ENCODE peak calls at places on chromosome 17, in nine cellular contexts. One of them, this sample, is unnamed.
A peak's percentile ranks its signal among the peaks of the same experiment; 100 is the strongest.

GRCh38 chr17:77235370-77236080 is 94.8 kb downstream of the SEC14L1 start:
- DNase-seq in GM19239: peak; percentile 59
- DNase-seq in HFFc6: peak; percentile 74
- DNase-seq in NCI-H1048: no peak
- DNase-seq in fibroblast of lung: peak; percentile 94
- DNase-seq in activated gamma-delta T cell treated with anti-CD3 and anti-CD28 coated beads, Interleukin-2, amount 50 U/mL, for 16 hours: no peak
- DNase-seq in fibroblast of gingiva: peak; percentile 84
- DNase-seq in endothelial cell: no peak
- DNase-seq in EL: peak; percentile 83
- DNase-seq in this sample: peak; percentile 83

GRCh38 chr17:42783062-42783777 is 2.8 kb downstream of the WNK4 start:
- DNase-seq in GM19239: no peak
- DNase-seq in HFFc6: peak; percentile 76
- DNase-seq in NCI-H1048: no peak
- DNase-seq in fibroblast of lung: peak; percentile 37
- DNase-seq in activated gamma-delta T cell treated with anti-CD3 and anti-CD28 coated beads, Interleukin-2, amount 50 U/mL, for 16 hours: no peak
- DNase-seq in fibroblast of gingiva: no peak
- DNase-seq in endothelial cell: no peak
- DNase-seq in EL: peak; percentile 89
- DNase-seq in this sample: no peak

GRCh38 chr17:5365831-5366230 is 53.6 kb downstream of the NUP88 start:
- DNase-seq in GM19239: no peak
- DNase-seq in HFFc6: no peak
- DNase-seq in NCI-H1048: no peak
- DNase-seq in fibroblast of lung: no peak
- DNase-seq in activated gamma-delta T cell treated with anti-CD3 and anti-CD28 coated beads, Interleukin-2, amount 50 U/mL, for 16 hours: no peak
- DNase-seq in fibroblast of gingiva: no peak
- DNase-seq in endothelial cell: no peak
- DNase-seq in EL: no peak
- DNase-seq in this sample: no peak

GRCh38 chr17:81925860-81926450 is 1.6 kb downstream of the MAFG start:
- DNase-seq in GM19239: no peak
- DNase-seq in HFFc6: no peak
- DNase-seq in NCI-H1048: no peak
- DNase-seq in fibroblast of lung: no peak
- DNase-seq in activated gamma-delta T cell treated with anti-CD3 and anti-CD28 coated beads, Interleukin-2, amount 50 U/mL, for 16 hours: no peak
- DNase-seq in fibroblast of gingiva: no peak
- DNase-seq in endothelial cell: no peak
- DNase-seq in EL: no peak
- DNase-seq in this sample: no peak

GRCh38 chr17:82373731-82374625 is 2.4 kb downstream of the UTS2R start:
- DNase-seq in GM19239: no peak
- DNase-seq in HFFc6: no peak
- DNase-seq in NCI-H1048: no peak
- DNase-seq in fibroblast of lung: no peak
- DNase-seq in activated gamma-delta T cell treated with anti-CD3 and anti-CD28 coated beads, Interleukin-2, amount 50 U/mL, for 16 hours: no peak
- DNase-seq in fibroblast of gingiva: no peak
- DNase-seq in endothelial cell: no peak
- DNase-seq in EL: no peak
- DNase-seq in this sample: no peak

GRCh38 chr17:80766290-80766689 is 221.7 kb downstream of the RPTOR start:
- DNase-seq in GM19239: no peak
- DNase-seq in HFFc6: no peak
- DNase-seq in NCI-H1048: no peak
- DNase-seq in fibroblast of lung: no peak
- DNase-seq in activated gamma-delta T cell treated with anti-CD3 and anti-CD28 coated beads, Interleukin-2, amount 50 U/mL, for 16 hours: no peak
- DNase-seq in fibroblast of gingiva: no peak
- DNase-seq in endothelial cell: no peak
- DNase-seq in EL: no peak
- DNase-seq in this sample: no peak

GRCh38 chr17:15945493-15946209 is 721 bp downstream of the ADORA2B start:
- DNase-seq in GM19239: no peak
- DNase-seq in HFFc6: no peak
- DNase-seq in NCI-H1048: no peak
- DNase-seq in fibroblast of lung: peak; percentile 37
- DNase-seq in activated gamma-delta T cell treated with anti-CD3 and anti-CD28 coated beads, Interleukin-2, amount 50 U/mL, for 16 hours: no peak
- DNase-seq in fibroblast of gingiva: peak; percentile 22
- DNase-seq in endothelial cell: peak; percentile 21
- DNase-seq in EL: peak; percentile 37
- DNase-seq in this sample: no peak

GRCh38 chr17:80457236-80457856 is 19.1 kb downstream of the NPTX1 start:
- DNase-seq in GM19239: no peak
- DNase-seq in HFFc6: no peak
- DNase-seq in NCI-H1048: no peak
- DNase-seq in fibroblast of lung: no peak
- DNase-seq in activated gamma-delta T cell treated with anti-CD3 and anti-CD28 coated beads, Interleukin-2, amount 50 U/mL, for 16 hours: no peak
- DNase-seq in fibroblast of gingiva: no peak
- DNase-seq in endothelial cell: no peak
- DNase-seq in EL: no peak
- DNase-seq in this sample: peak; percentile 88

GRCh38 chr17:15255713-15256454 is 9.2 kb downstream of the PMP22 start:
- DNase-seq in GM19239: no peak
- DNase-seq in HFFc6: peak; percentile 47
- DNase-seq in NCI-H1048: no peak
- DNase-seq in fibroblast of lung: no peak
- DNase-seq in activated gamma-delta T cell treated with anti-CD3 and anti-CD28 coated beads, Interleukin-2, amount 50 U/mL, for 16 hours: no peak
- DNase-seq in fibroblast of gingiva: no peak
- DNase-seq in endothelial cell: no peak
- DNase-seq in EL: peak; percentile 74
- DNase-seq in this sample: no peak

GRCh38 chr17:17906418-17907215 is 65.6 kb downstream of the TOM1L2 start:
- DNase-seq in GM19239: no peak
- DNase-seq in HFFc6: no peak
- DNase-seq in NCI-H1048: no peak
- DNase-seq in fibroblast of lung: no peak
- DNase-seq in activated gamma-delta T cell treated with anti-CD3 and anti-CD28 coated beads, Interleukin-2, amount 50 U/mL, for 16 hours: no peak
- DNase-seq in fibroblast of gingiva: no peak
- DNase-seq in endothelial cell: no peak
- DNase-seq in EL: no peak
- DNase-seq in this sample: no peak

GRCh38 chr17:73759324-73760185 is 115.3 kb upstream of the SDK2 start:
- DNase-seq in GM19239: no peak
- DNase-seq in HFFc6: no peak
- DNase-seq in NCI-H1048: no peak
- DNase-seq in fibroblast of lung: no peak
- DNase-seq in activated gamma-delta T cell treated with anti-CD3 and anti-CD28 coated beads, Interleukin-2, amount 50 U/mL, for 16 hours: no peak
- DNase-seq in fibroblast of gingiva: no peak
- DNase-seq in endothelial cell: no peak
- DNase-seq in EL: no peak
- DNase-seq in this sample: no peak

GRCh38 chr17:46191332-46192210 is 1.7 kb downstream of the KANSL1 start:
- DNase-seq in GM19239: peak; percentile 22
- DNase-seq in HFFc6: peak; percentile 11
- DNase-seq in NCI-H1048: no peak
- DNase-seq in fibroblast of lung: peak; percentile 42
- DNase-seq in activated gamma-delta T cell treated with anti-CD3 and anti-CD28 coated beads, Interleukin-2, amount 50 U/mL, for 16 hours: no peak
- DNase-seq in fibroblast of gingiva: peak; percentile 5
- DNase-seq in endothelial cell: peak; percentile 58
- DNase-seq in EL: peak; percentile 60
- DNase-seq in this sample: peak; percentile 55

GRCh38 chr17:28526381-28526780 is 20.2 kb downstream of the FOXN1 start:
- DNase-seq in GM19239: no peak
- DNase-seq in HFFc6: no peak
- DNase-seq in NCI-H1048: no peak
- DNase-seq in fibroblast of lung: no peak
- DNase-seq in activated gamma-delta T cell treated with anti-CD3 and anti-CD28 coated beads, Interleukin-2, amount 50 U/mL, for 16 hours: no peak
- DNase-seq in fibroblast of gingiva: no peak
- DNase-seq in endothelial cell: no peak
- DNase-seq in EL: no peak
- DNase-seq in this sample: no peak

GRCh38 chr17:64131606-64132270 is 1.8 kb upstream of the ERN1 start:
- DNase-seq in GM19239: no peak
- DNase-seq in HFFc6: no peak
- DNase-seq in NCI-H1048: no peak
- DNase-seq in fibroblast of lung: no peak
- DNase-seq in activated gamma-delta T cell treated with anti-CD3 and anti-CD28 coated beads, Interleukin-2, amount 50 U/mL, for 16 hours: no peak
- DNase-seq in fibroblast of gingiva: no peak
- DNase-seq in endothelial cell: no peak
- DNase-seq in EL: no peak
- DNase-seq in this sample: no peak

GRCh38 chr17:38981640-38982039 is 14.4 kb upstream of the FBXO47 start:
- DNase-seq in GM19239: no peak
- DNase-seq in HFFc6: no peak
- DNase-seq in NCI-H1048: no peak
- DNase-seq in fibroblast of lung: no peak
- DNase-seq in activated gamma-delta T cell treated with anti-CD3 and anti-CD28 coated beads, Interleukin-2, amount 50 U/mL, for 16 hours: no peak
- DNase-seq in fibroblast of gingiva: no peak
- DNase-seq in endothelial cell: no peak
- DNase-seq in EL: peak; percentile 21
- DNase-seq in this sample: no peak

GRCh38 chr17:8670486-8670885 is 40.0 kb upstream of the MYH10 start:
- DNase-seq in GM19239: no peak
- DNase-seq in HFFc6: no peak
- DNase-seq in NCI-H1048: no peak
- DNase-seq in fibroblast of lung: no peak
- DNase-seq in activated gamma-delta T cell treated with anti-CD3 and anti-CD28 coated beads, Interleukin-2, amount 50 U/mL, for 16 hours: no peak
- DNase-seq in fibroblast of gingiva: no peak
- DNase-seq in endothelial cell: no peak
- DNase-seq in EL: no peak
- DNase-seq in this sample: no peak

GRCh38 chr17:5705081-5705875 is 121.0 kb upstream of the NLRP1 start:
- DNase-seq in GM19239: no peak
- DNase-seq in HFFc6: no peak
- DNase-seq in NCI-H1048: no peak
- DNase-seq in fibroblast of lung: peak; percentile 4
- DNase-seq in activated gamma-delta T cell treated with anti-CD3 and anti-CD28 coated beads, Interleukin-2, amount 50 U/mL, for 16 hours: no peak
- DNase-seq in fibroblast of gingiva: no peak
- DNase-seq in endothelial cell: peak; percentile 59
- DNase-seq in EL: peak; percentile 18
- DNase-seq in this sample: no peak

GRCh38 chr17:81448442-81448841 is 53.2 kb downstream of the BAHCC1 start:
- DNase-seq in GM19239: no peak
- DNase-seq in HFFc6: no peak
- DNase-seq in NCI-H1048: no peak
- DNase-seq in fibroblast of lung: no peak
- DNase-seq in activated gamma-delta T cell treated with anti-CD3 and anti-CD28 coated beads, Interleukin-2, amount 50 U/mL, for 16 hours: no peak
- DNase-seq in fibroblast of gingiva: no peak
- DNase-seq in endothelial cell: no peak
- DNase-seq in EL: no peak
- DNase-seq in this sample: no peak

GRCh38 chr17:7191571-7192270 is 12.6 kb upstream of the ASGR1 start:
- DNase-seq in GM19239: peak; percentile 54
- DNase-seq in HFFc6: no peak
- DNase-seq in NCI-H1048: no peak
- DNase-seq in fibroblast of lung: no peak
- DNase-seq in activated gamma-delta T cell treated with anti-CD3 and anti-CD28 coated beads, Interleukin-2, amount 50 U/mL, for 16 hours: no peak
- DNase-seq in fibroblast of gingiva: no peak
- DNase-seq in endothelial cell: no peak
- DNase-seq in EL: peak; percentile 35
- DNase-seq in this sample: no peak

GRCh38 chr17:45225051-45225700 is 3.5 kb downstream of the FMNL1 start:
- DNase-seq in GM19239: no peak
- DNase-seq in HFFc6: no peak
- DNase-seq in NCI-H1048: no peak
- DNase-seq in fibroblast of lung: no peak
- DNase-seq in activated gamma-delta T cell treated with anti-CD3 and anti-CD28 coated beads, Interleukin-2, amount 50 U/mL, for 16 hours: peak; percentile 39
- DNase-seq in fibroblast of gingiva: no peak
- DNase-seq in endothelial cell: no peak
- DNase-seq in EL: peak; percentile 28
- DNase-seq in this sample: no peak

GRCh38 chr17:281365-281999 is 71.1 kb downstream of the RPH3AL start:
- DNase-seq in GM19239: no peak
- DNase-seq in HFFc6: no peak
- DNase-seq in NCI-H1048: no peak
- DNase-seq in fibroblast of lung: no peak
- DNase-seq in activated gamma-delta T cell treated with anti-CD3 and anti-CD28 coated beads, Interleukin-2, amount 50 U/mL, for 16 hours: no peak
- DNase-seq in fibroblast of gingiva: no peak
- DNase-seq in endothelial cell: no peak
- DNase-seq in EL: no peak
- DNase-seq in this sample: no peak

GRCh38 chr17:78263063-78263735 is 31.8 kb downstream of the TMEM235 start:
- DNase-seq in GM19239: no peak
- DNase-seq in HFFc6: no peak
- DNase-seq in NCI-H1048: no peak
- DNase-seq in fibroblast of lung: no peak
- DNase-seq in activated gamma-delta T cell treated with anti-CD3 and anti-CD28 coated beads, Interleukin-2, amount 50 U/mL, for 16 hours: no peak
- DNase-seq in fibroblast of gingiva: no peak
- DNase-seq in endothelial cell: no peak
- DNase-seq in EL: no peak
- DNase-seq in this sample: peak; percentile 85

GRCh38 chr17:64017381-64017980 is 3.0 kb downstream of the ICAM2 start:
- DNase-seq in GM19239: no peak
- DNase-seq in HFFc6: no peak
- DNase-seq in NCI-H1048: no peak
- DNase-seq in fibroblast of lung: no peak
- DNase-seq in activated gamma-delta T cell treated with anti-CD3 and anti-CD28 coated beads, Interleukin-2, amount 50 U/mL, for 16 hours: no peak
- DNase-seq in fibroblast of gingiva: no peak
- DNase-seq in endothelial cell: no peak
- DNase-seq in EL: no peak
- DNase-seq in this sample: no peak

GRCh38 chr17:16465861-16466338 is 26.1 kb downstream of the LRRC75A start:
- DNase-seq in GM19239: no peak
- DNase-seq in HFFc6: no peak
- DNase-seq in NCI-H1048: no peak
- DNase-seq in fibroblast of lung: no peak
- DNase-seq in activated gamma-delta T cell treated with anti-CD3 and anti-CD28 coated beads, Interleukin-2, amount 50 U/mL, for 16 hours: no peak
- DNase-seq in fibroblast of gingiva: no peak
- DNase-seq in endothelial cell: no peak
- DNase-seq in EL: no peak
- DNase-seq in this sample: no peak